ENCODE peak calls at places on chromosomes 12 and 14, in seven cellular contexts. One of them, this sample, is unnamed.

GRCh38 chr12:93819048-93819491 is 141.9 kb downstream of the CRADD start:
- DNase-seq in astrocyte: peak; percentile 89
- DNase-seq in left ventricle myocardium inferior: peak; percentile 55
- DNase-seq in neural progenitor cell: no peak
- DNase-seq in ovary: peak; percentile 82
- DNase-seq in SK-N-SH: no peak
- DNase-seq in GM10248: no peak
- DNase-seq in this sample: no peak

GRCh38 chr12:82510386-82510785 is 152.1 kb downstream of the METTL25 start:
- DNase-seq in astrocyte: no peak
- DNase-seq in left ventricle myocardium inferior: no peak
- DNase-seq in neural progenitor cell: no peak
- DNase-seq in ovary: no peak
- DNase-seq in SK-N-SH: no peak
- DNase-seq in GM10248: no peak
- DNase-seq in this sample: no peak

GRCh38 chr12:20492251-20492728 is 124.0 kb downstream of the PDE3A start:
- DNase-seq in astrocyte: peak; percentile 58
- DNase-seq in left ventricle myocardium inferior: no peak
- DNase-seq in neural progenitor cell: no peak
- DNase-seq in ovary: no peak
- DNase-seq in SK-N-SH: no peak
- DNase-seq in GM10248: no peak
- DNase-seq in this sample: peak; percentile 1

GRCh38 chr12:123270380-123271181 is 1.1 kb downstream of the CDK2AP1 start:
- DNase-seq in astrocyte: peak; percentile 20
- DNase-seq in left ventricle myocardium inferior: peak; percentile 43
- DNase-seq in neural progenitor cell: peak; percentile 42
- DNase-seq in ovary: peak; percentile 35
- DNase-seq in SK-N-SH: peak; percentile 57
- DNase-seq in GM10248: peak; percentile 38
- DNase-seq in this sample: no peak

GRCh38 chr12:42961395-42961794 is 371.8 kb upstream of the PRICKLE1 start:
- DNase-seq in astrocyte: peak; percentile 99
- DNase-seq in left ventricle myocardium inferior: no peak
- DNase-seq in neural progenitor cell: no peak
- DNase-seq in ovary: no peak
- DNase-seq in SK-N-SH: no peak
- DNase-seq in GM10248: no peak
- DNase-seq in this sample: peak; percentile 10

GRCh38 chr14:68506645-68507405 is 286.0 kb downstream of the ZFP36L1 start:
- DNase-seq in astrocyte: no peak
- DNase-seq in left ventricle myocardium inferior: no peak
- DNase-seq in neural progenitor cell: no peak
- DNase-seq in ovary: no peak
- DNase-seq in SK-N-SH: no peak
- DNase-seq in GM10248: peak; percentile 51
- DNase-seq in this sample: no peak

GRCh38 chr14:105487986-105488777 is 1.5 kb downstream of the CRIP1 start:
- DNase-seq in astrocyte: no peak
- DNase-seq in left ventricle myocardium inferior: peak; percentile 26
- DNase-seq in neural progenitor cell: no peak
- DNase-seq in ovary: no peak
- DNase-seq in SK-N-SH: no peak
- DNase-seq in GM10248: no peak
- DNase-seq in this sample: no peak

GRCh38 chr14:71720978-71721624 is 211.1 kb upstream of the RGS6 start:
- DNase-seq in astrocyte: peak; percentile 71
- DNase-seq in left ventricle myocardium inferior: no peak
- DNase-seq in neural progenitor cell: peak; percentile 78
- DNase-seq in ovary: no peak
- DNase-seq in SK-N-SH: peak; percentile 32
- DNase-seq in GM10248: no peak
- DNase-seq in this sample: peak; percentile 8

GRCh38 chr14:68318788-68319187 is 474.1 kb downstream of the ZFP36L1 start:
- DNase-seq in astrocyte: no peak
- DNase-seq in left ventricle myocardium inferior: no peak
- DNase-seq in neural progenitor cell: no peak
- DNase-seq in ovary: no peak
- DNase-seq in SK-N-SH: no peak
- DNase-seq in GM10248: no peak
- DNase-seq in this sample: no peak

GRCh38 chr12:63294327-63294632 is 143.3 kb upstream of the AVPR1A start:
- DNase-seq in astrocyte: peak; percentile 72
- DNase-seq in left ventricle myocardium inferior: no peak
- DNase-seq in neural progenitor cell: no peak
- DNase-seq in ovary: no peak
- DNase-seq in SK-N-SH: no peak
- DNase-seq in GM10248: no peak
- DNase-seq in this sample: no peak

GRCh38 chr12:49662998-49663843 is 39.9 kb downstream of the PRPF40B start:
- DNase-seq in astrocyte: peak; percentile 66
- DNase-seq in left ventricle myocardium inferior: peak; percentile 80
- DNase-seq in neural progenitor cell: no peak
- DNase-seq in ovary: peak; percentile 63
- DNase-seq in SK-N-SH: peak; percentile 50
- DNase-seq in GM10248: peak; percentile 87
- DNase-seq in this sample: peak; percentile 13

GRCh38 chr14:100651999-100652508 is 64.8 kb upstream of the BEGAIN start:
- DNase-seq in astrocyte: peak; percentile 74
- DNase-seq in left ventricle myocardium inferior: no peak
- DNase-seq in neural progenitor cell: no peak
- DNase-seq in ovary: no peak
- DNase-seq in SK-N-SH: no peak
- DNase-seq in GM10248: no peak
- DNase-seq in this sample: no peak

GRCh38 chr12:57621497-57622292 is 10.5 kb downstream of the ARHGEF25 start:
- DNase-seq in astrocyte: no peak
- DNase-seq in left ventricle myocardium inferior: peak; percentile 64
- DNase-seq in neural progenitor cell: peak; percentile 81
- DNase-seq in ovary: peak; percentile 55
- DNase-seq in SK-N-SH: peak; percentile 96
- DNase-seq in GM10248: peak; percentile 83
- DNase-seq in this sample: no peak

GRCh38 chr14:44657688-44658388 is 150.8 kb upstream of the FSCB start:
- DNase-seq in astrocyte: peak; percentile 3
- DNase-seq in left ventricle myocardium inferior: no peak
- DNase-seq in neural progenitor cell: peak; percentile 55
- DNase-seq in ovary: no peak
- DNase-seq in SK-N-SH: no peak
- DNase-seq in GM10248: no peak
- DNase-seq in this sample: no peak

GRCh38 chr12:81327458-81327857 is 249.6 kb downstream of the ACSS3 start:
- DNase-seq in astrocyte: no peak
- DNase-seq in left ventricle myocardium inferior: no peak
- DNase-seq in neural progenitor cell: no peak
- DNase-seq in ovary: no peak
- DNase-seq in SK-N-SH: no peak
- DNase-seq in GM10248: no peak
- DNase-seq in this sample: no peak
- TF ChIP-seq CTCF in astrocyte: no peak
- TF ChIP-seq CTCF in left ventricle myocardium inferior: no peak
- TF ChIP-seq CTCF in neural progenitor cell: no peak
- TF ChIP-seq CTCF in ovary: no peak
- TF ChIP-seq CTCF in SK-N-SH: no peak
- TF ChIP-seq CTCF in GM10248: no peak
- TF ChIP-seq CTCF in this sample: no peak

GRCh38 chr14:60183724-60184596 is 18.8 kb upstream of the DHRS7 start:
- DNase-seq in astrocyte: peak; percentile 46
- DNase-seq in left ventricle myocardium inferior: no peak
- DNase-seq in neural progenitor cell: peak; percentile 87
- DNase-seq in ovary: no peak
- DNase-seq in SK-N-SH: no peak
- DNase-seq in GM10248: peak; percentile 22
- DNase-seq in this sample: no peak

GRCh38 chr14:60188696-60189095 is 23.5 kb upstream of the DHRS7 start:
- DNase-seq in astrocyte: no peak
- DNase-seq in left ventricle myocardium inferior: no peak
- DNase-seq in neural progenitor cell: no peak
- DNase-seq in ovary: no peak
- DNase-seq in SK-N-SH: no peak
- DNase-seq in GM10248: no peak
- DNase-seq in this sample: no peak

GRCh38 chr14:60188115-60188514 is 22.9 kb upstream of the DHRS7 start:
- DNase-seq in astrocyte: no peak
- DNase-seq in left ventricle myocardium inferior: no peak
- DNase-seq in neural progenitor cell: no peak
- DNase-seq in ovary: no peak
- DNase-seq in SK-N-SH: no peak
- DNase-seq in GM10248: no peak
- DNase-seq in this sample: no peak

GRCh38 chr14:60183138-60183537 is 17.9 kb upstream of the DHRS7 start:
- DNase-seq in astrocyte: no peak
- DNase-seq in left ventricle myocardium inferior: no peak
- DNase-seq in neural progenitor cell: no peak
- DNase-seq in ovary: no peak
- DNase-seq in SK-N-SH: no peak
- DNase-seq in GM10248: no peak
- DNase-seq in this sample: no peak

GRCh38 chr14:60184597-60185555 is 19.7 kb upstream of the DHRS7 start:
- DNase-seq in astrocyte: no peak
- DNase-seq in left ventricle myocardium inferior: no peak
- DNase-seq in neural progenitor cell: no peak
- DNase-seq in ovary: no peak
- DNase-seq in SK-N-SH: peak; percentile 21
- DNase-seq in GM10248: no peak
- DNase-seq in this sample: no peak
- TF ChIP-seq CTCF in astrocyte: no peak
- TF ChIP-seq CTCF in left ventricle myocardium inferior: peak; percentile 2
- TF ChIP-seq CTCF in neural progenitor cell: no peak
- TF ChIP-seq CTCF in ovary: no peak
- TF ChIP-seq CTCF in SK-N-SH: no peak
- TF ChIP-seq CTCF in GM10248: no peak
- TF ChIP-seq CTCF in this sample: peak; percentile 29

GRCh38 chr14:24337144-24337823 is 2.4 kb upstream of the ADCY4 start:
- DNase-seq in astrocyte: no peak
- DNase-seq in left ventricle myocardium inferior: no peak
- DNase-seq in neural progenitor cell: no peak
- DNase-seq in ovary: no peak
- DNase-seq in SK-N-SH: no peak
- DNase-seq in GM10248: no peak
- DNase-seq in this sample: no peak
- TF ChIP-seq CTCF in astrocyte: no peak
- TF ChIP-seq CTCF in left ventricle myocardium inferior: no peak
- TF ChIP-seq CTCF in neural progenitor cell: no peak
- TF ChIP-seq CTCF in ovary: no peak
- TF ChIP-seq CTCF in SK-N-SH: no peak
- TF ChIP-seq CTCF in GM10248: no peak
- TF ChIP-seq CTCF in this sample: no peak

DNA sequence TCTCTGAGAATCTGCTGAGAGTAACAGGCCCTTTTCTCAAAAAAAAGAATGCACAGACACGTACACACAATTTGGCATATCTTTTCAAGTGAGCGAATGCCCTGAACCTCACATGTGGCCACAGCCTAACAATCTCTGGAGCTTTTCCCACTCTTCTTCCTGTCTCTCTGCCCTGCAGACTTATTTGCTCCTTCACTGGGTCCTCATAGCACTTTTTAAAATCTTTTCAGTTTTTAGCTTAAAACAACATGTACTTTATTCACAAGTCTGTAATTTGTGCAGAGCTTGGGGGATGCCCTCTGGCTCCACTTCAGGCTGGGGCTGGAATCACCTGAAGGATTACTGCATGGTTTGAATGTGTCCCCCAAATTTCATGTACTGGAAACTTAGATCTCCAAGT is 9.0 kb downstream of the MAP1LC3B2 start:
- DNase-seq in astrocyte: no peak
- DNase-seq in left ventricle myocardium inferior: no peak
- DNase-seq in neural progenitor cell: no peak
- DNase-seq in ovary: no peak
- DNase-seq in SK-N-SH: no peak
- DNase-seq in GM10248: no peak
- DNase-seq in this sample: no peak
- TF ChIP-seq CTCF in astrocyte: no peak
- TF ChIP-seq CTCF in left ventricle myocardium inferior: no peak
- TF ChIP-seq CTCF in neural progenitor cell: no peak
- TF ChIP-seq CTCF in ovary: no peak
- TF ChIP-seq CTCF in SK-N-SH: peak; percentile 8
- TF ChIP-seq CTCF in GM10248: no peak
- TF ChIP-seq CTCF in this sample: no peak

DNA sequence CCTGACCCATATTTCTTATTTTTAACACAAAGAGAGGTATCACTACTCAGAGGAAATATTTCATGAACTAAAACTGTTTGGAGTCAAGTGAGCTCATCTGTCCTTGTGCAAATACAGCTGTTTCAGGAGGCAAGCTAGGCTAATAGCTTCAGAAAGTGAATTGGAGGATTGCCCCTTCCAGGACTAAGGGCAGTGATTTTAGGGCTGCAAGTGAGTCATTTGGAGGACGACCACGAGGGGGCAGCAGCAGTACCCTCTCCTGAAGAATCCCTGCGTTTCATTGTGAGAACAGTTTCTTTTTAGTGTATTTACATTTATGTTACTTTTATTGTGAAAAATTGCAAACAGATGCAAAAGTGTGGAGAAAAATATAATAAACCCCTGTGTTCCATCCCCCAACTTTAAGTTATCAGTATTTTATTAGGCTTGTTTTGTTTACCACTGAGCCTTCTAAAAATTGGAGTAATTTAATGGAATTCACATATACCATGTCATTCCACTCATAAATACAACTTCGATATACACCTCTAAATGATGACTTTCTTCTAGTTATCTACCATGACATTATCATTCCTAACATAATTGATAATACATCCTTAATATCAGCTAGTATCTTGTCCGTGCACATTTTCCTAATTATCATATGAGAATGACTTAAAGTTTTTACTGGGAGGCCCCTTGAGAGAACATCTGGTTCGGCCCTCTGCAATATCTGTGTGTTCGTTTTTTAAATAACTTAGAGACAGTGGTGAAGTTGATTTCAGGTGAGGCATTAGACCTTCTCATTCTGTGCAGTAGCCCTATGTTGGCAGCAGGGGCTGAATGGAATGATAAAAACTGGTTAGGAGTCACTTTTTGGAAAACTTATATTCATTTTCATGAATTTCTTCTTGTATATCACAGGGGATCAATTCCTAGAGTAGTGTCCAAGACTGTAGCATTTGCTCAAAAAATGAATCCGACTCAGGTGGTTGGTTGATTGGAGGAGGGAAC is 13.7 kb downstream of the FOXJ2 start:
- DNase-seq in astrocyte: peak; percentile 40
- DNase-seq in left ventricle myocardium inferior: peak; percentile 82
- DNase-seq in neural progenitor cell: peak; percentile 80
- DNase-seq in ovary: peak; percentile 64
- DNase-seq in SK-N-SH: peak; percentile 81
- DNase-seq in GM10248: peak; percentile 84
- DNase-seq in this sample: peak; percentile 38
- TF ChIP-seq CTCF in astrocyte: peak; percentile 92
- TF ChIP-seq CTCF in left ventricle myocardium inferior: peak; percentile 94
- TF ChIP-seq CTCF in neural progenitor cell: peak; percentile 92
- TF ChIP-seq CTCF in ovary: peak; percentile 65
- TF ChIP-seq CTCF in SK-N-SH: peak; percentile 91
- TF ChIP-seq CTCF in GM10248: peak; percentile 79
- TF ChIP-seq CTCF in this sample: peak; percentile 86